ENCODE peak calls at places on chromosomes 12 and 14, in nine cellular contexts. P is neural progenitor cell, L is OCI-LY7, G is GM23248, F is MM.1S, I is GM23338, V is HCT116, E is PC-3, N is SK-N-SH. K is an unnamed sample.

GRCh38 chr14:24880689-24881088 is 169.3 kb downstream of the STXBP6 start:
- DNase-seq in I (no peak), F (no peak), L (no peak), E (no peak), V (no peak), N (no peak), P (no peak), G (peak; percentile 66), K (no peak)

GRCh38 chr12:41663487-41664258 is 475.6 kb downstream of the PDZRN4 start:
- DNase-seq in V (peak; percentile 16), L (peak; percentile 12), G (peak; percentile 29), N (peak; percentile 49), I (peak; percentile 80), P (peak; percentile 39), F (peak; percentile 22), E (peak; percentile 53), K (peak; percentile 60)

GRCh38 chr14:50230601-50231474 is 540 bp downstream of the SOS2 start:
- DNase-seq in P (peak; percentile 26), G (peak; percentile 74), F (peak; percentile 35), I (peak; percentile 50), V (peak; percentile 21), L (peak; percentile 66), E (peak; percentile 70), N (peak; percentile 75), K (peak; percentile 69)

GRCh38 chr12:104372048-104372720 is 68.6 kb downstream of the EID3 start:
- DNase-seq in F (no peak), E (peak; percentile 62), V (no peak), L (no peak), I (no peak), N (no peak), G (no peak), P (no peak), K (no peak)

GRCh38 chr14:39880106-39880695 is 448.0 kb upstream of the FBXO33 start:
- DNase-seq in G (no peak), I (peak; percentile 67), V (no peak), L (no peak), E (no peak), F (no peak), N (no peak), P (no peak), K (no peak)

GRCh38 chr12:46964496-46965098 is 114.8 kb upstream of the PCED1B start:
- DNase-seq in F (no peak), V (no peak), G (peak; percentile 69), L (no peak), E (no peak), N (no peak), P (peak; percentile 91), I (peak; percentile 87), K (peak; percentile 21)

GRCh38 chr12:77572371-77572770 is 258.3 kb upstream of the NAV3 start:
- DNase-seq in L (no peak), F (no peak), E (no peak), I (no peak), P (no peak), G (no peak), V (no peak), N (no peak), K (no peak)

GRCh38 chr12:1517007-1517406 is 77.4 kb downstream of the FBXL14 start:
- DNase-seq in E (peak; percentile 90), F (no peak), I (peak; percentile 81), P (peak; percentile 74), V (no peak), L (peak; percentile 75), G (peak; percentile 93), N (peak; percentile 58), K (no peak)

GRCh38 chr12:96770239-96770780 is 136.7 kb upstream of the NEDD1 start:
- DNase-seq in F (no peak), L (no peak), P (no peak), V (no peak), G (peak; percentile 9), E (peak; percentile 64), N (no peak), I (no peak), K (no peak)

GRCh38 chr12:46154221-46154975 is 114.4 kb downstream of the SLC38A1 start:
- DNase-seq in E (peak; percentile 93), P (no peak), V (peak; percentile 3), I (no peak), N (no peak), L (no peak), G (peak; percentile 77), F (no peak), K (peak; percentile 27)

GRCh38 chr14:79136437-79137430 is 966.6 kb downstream of the NRXN3 start:
- DNase-seq in N (no peak), I (no peak), L (no peak), V (no peak), F (no peak), G (no peak), E (no peak), P (peak; percentile 82), K (no peak)

GRCh38 chr14:75273272-75274044 is 5.2 kb upstream of the FOS start:
- DNase-seq in P (no peak), G (peak; percentile 87), F (no peak), I (no peak), E (no peak), L (no peak), V (no peak), N (no peak), K (peak; percentile 34)

GRCh38 chr14:28770574-28770973 is 4.0 kb downstream of the FOXG1 start:
- DNase-seq in N (no peak), L (no peak), I (no peak), F (no peak), P (peak; percentile 3), G (no peak), V (no peak), E (no peak), K (no peak)

GRCh38 chr12:78036889-78037288 is 206.2 kb downstream of the NAV3 start:
- DNase-seq in I (no peak), L (no peak), N (no peak), V (no peak), E (no peak), G (no peak), F (no peak), P (no peak), K (no peak)

GRCh38 chr14:33184587-33184986 is 245.9 kb downstream of the NPAS3 start:
- DNase-seq in L (no peak), E (peak; percentile 53), V (no peak), G (peak; percentile 41), I (peak; percentile 33), P (peak; percentile 26), F (no peak), N (peak; percentile 12), K (no peak)

GRCh38 chr14:105154476-105154871 is 14.1 kb downstream of the JAG2 start:
- DNase-seq in G (peak; percentile 30), N (no peak), F (no peak), E (no peak), V (no peak), I (no peak), P (no peak), L (no peak), K (no peak)

GRCh38 chr14:93715279-93715927 is 72.9 kb downstream of the PRIMA1 start:
- DNase-seq in V (no peak), I (no peak), G (no peak), P (no peak), L (no peak), F (no peak), E (no peak), N (peak; percentile 58), K (no peak)

GRCh38 chr12:81295286-81295685 is 217.4 kb downstream of the ACSS3 start:
- DNase-seq in L (no peak), N (no peak), F (no peak), V (no peak), P (no peak), E (no peak), I (no peak), G (no peak), K (no peak)

GRCh38 chr14:92458136-92458958 is 55.2 kb upstream of the RIN3 start:
- DNase-seq in E (no peak), P (no peak), L (no peak), I (no peak), N (no peak), F (no peak), V (no peak), G (no peak), K (no peak)

GRCh38 chr12:43921666-43922337 is 85.9 kb downstream of the TMEM117 start:
- DNase-seq in F (no peak), V (no peak), N (no peak), E (no peak), G (peak; percentile 60), I (peak; percentile 76), P (no peak), L (no peak), K (no peak)
- TF ChIP-seq EZH2phosphoT487 in F (no peak), V (no peak), N (no peak), E (no peak), G (no peak), I (no peak), P (no peak), L (no peak), K (no peak)

DNA sequence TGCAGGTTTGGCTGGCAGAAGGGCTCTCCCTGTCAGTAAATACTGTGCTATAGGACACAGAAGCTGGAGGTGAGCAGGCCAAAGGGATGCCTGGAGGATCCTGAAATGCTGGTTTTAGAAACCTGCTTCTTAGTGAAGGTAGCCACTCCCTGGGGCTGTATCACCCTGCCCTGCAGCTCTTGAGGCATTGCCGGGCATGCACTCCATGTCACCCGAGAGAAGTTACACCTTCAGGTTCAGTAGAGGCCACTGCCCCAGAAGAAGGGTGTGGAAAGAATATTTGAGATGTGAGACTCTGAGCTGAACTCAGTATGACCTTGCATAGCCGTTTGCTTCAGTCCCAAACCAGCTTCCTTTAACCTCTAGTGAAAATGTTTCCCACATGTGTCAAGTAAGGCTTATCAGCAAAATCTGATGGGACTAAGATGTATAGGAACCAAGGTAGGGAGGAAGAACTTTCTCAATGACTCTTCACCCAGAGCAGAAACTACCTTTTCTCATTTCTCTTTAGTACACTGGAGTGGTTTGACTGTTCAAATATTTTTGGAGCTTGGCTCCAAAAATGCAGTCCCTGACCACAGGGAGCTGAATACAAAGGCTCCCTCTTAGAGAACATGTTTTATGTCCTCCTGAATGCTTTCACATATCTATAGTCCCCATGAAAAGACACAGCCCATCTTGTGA is 164.5 kb upstream of the DYRK2 start:
- DNase-seq in N (no peak), P (no peak), L (no peak), F (peak; percentile 65), V (no peak), I (no peak), G (peak; percentile 15), E (peak; percentile 93), K (no peak)
- TF ChIP-seq EZH2phosphoT487 in N (no peak), P (no peak), L (no peak), F (no peak), V (no peak), I (no peak), G (no peak), E (no peak), K (no peak)

GRCh38 chr14:101473795-101474562 is 87.3 kb upstream of the DIO3 start:
- DNase-seq in G (no peak), F (no peak), L (no peak), V (no peak), E (no peak), N (no peak), P (no peak), I (no peak), K (no peak)
- TF ChIP-seq EZH2phosphoT487 in G (no peak), F (no peak), L (no peak), V (no peak), E (no peak), N (no peak), P (no peak), I (no peak), K (no peak)

GRCh38 chr14:73715707-73716106 is 1.5 kb upstream of the PNMA1 start:
- DNase-seq in E (no peak), L (no peak), V (no peak), F (no peak), P (no peak), N (peak; percentile 9), G (no peak), I (no peak), K (no peak)
- TF ChIP-seq EZH2phosphoT487 in E (no peak), L (no peak), V (no peak), F (no peak), P (no peak), N (no peak), G (no peak), I (no peak), K (no peak)